ENCODE peak calls at places on chromosomes 3 and 15, in six cellular contexts. R is endodermal cell, U is ovary, L is neural progenitor cell, Z is sigmoid colon, F is A549. I is an unnamed sample.

GRCh38 chr3:27253831-27254230 is 115.4 kb downstream of the NEK10 start:
- DNase-seq in F (peak), Z (no peak), R (peak), L (peak), U (no peak), I (peak)

GRCh38 chr3:182436547-182436946 is 356.8 kb upstream of the ATP11B start:
- DNase-seq in U (no peak), Z (no peak), L (no peak), R (no peak), F (no peak), I (no peak)

GRCh38 chr3:195774917-195775316 is 36.8 kb downstream of the MUC4 start:
- DNase-seq in Z (peak), L (peak), U (no peak), R (peak), F (peak), I (peak)

GRCh38 chr15:31317033-31317979 is 9.3 kb upstream of the KLF13 start:
- DNase-seq in U (peak), F (no peak), R (no peak), Z (peak), L (no peak), I (no peak)

GRCh38 chr3:171654809-171655208 is 155.5 kb downstream of the PLD1 start:
- DNase-seq in R (no peak), Z (peak), U (peak), F (no peak), L (no peak), I (peak)

GRCh38 chr3:173743512-173743911 is 346.0 kb downstream of the NLGN1 start:
- DNase-seq in Z (no peak), R (no peak), L (no peak), U (no peak), F (no peak), I (no peak)

GRCh38 chr15:67331676-67332075 is 77.1 kb downstream of the IQCH start:
- DNase-seq in F (no peak), Z (no peak), R (no peak), L (no peak), U (no peak), I (no peak)

GRCh38 chr3:181274025-181274424 is 284.5 kb upstream of the DNAJC19 start:
- DNase-seq in R (no peak), L (no peak), Z (no peak), F (no peak), U (no peak), I (no peak)

GRCh38 chr3:159929181-159929893 is 59.3 kb upstream of the IL12A start:
- DNase-seq in F (peak), R (no peak), Z (no peak), L (no peak), U (no peak), I (no peak)

GRCh38 chr3:22296641-22297040 is 545.6 kb upstream of the ZNF385D start:
- DNase-seq in F (no peak), R (no peak), L (no peak), U (no peak), Z (no peak), I (no peak)

GRCh38 chr15:35444557-35445204 is 101.3 kb downstream of the DPH6 start:
- DNase-seq in R (no peak), F (peak), U (no peak), Z (no peak), L (peak), I (no peak)

GRCh38 chr3:13062647-13063046 is 10.6 kb downstream of the IQSEC1 start:
- DNase-seq in Z (no peak), R (no peak), L (no peak), F (no peak), U (no peak), I (no peak)

GRCh38 chr3:101531473-101532086 is 18.6 kb upstream of the SENP7 start:
- DNase-seq in F (no peak), R (no peak), Z (no peak), L (no peak), U (no peak), I (no peak)

GRCh38 chr3:149080699-149081091 is 5.6 kb downstream of the HLTF start:
- DNase-seq in U (no peak), L (no peak), Z (no peak), R (no peak), F (no peak), I (no peak)

GRCh38 chr3:127700406-127700805 is 27.7 kb downstream of the ABTB1 start:
- DNase-seq in L (peak), U (peak), R (no peak), Z (no peak), F (no peak), I (peak)

GRCh38 chr3:99690761-99691369 is 52.5 kb downstream of the COL8A1 start:
- DNase-seq in F (no peak), R (no peak), U (no peak), L (no peak), Z (no peak), I (no peak)

DNA sequence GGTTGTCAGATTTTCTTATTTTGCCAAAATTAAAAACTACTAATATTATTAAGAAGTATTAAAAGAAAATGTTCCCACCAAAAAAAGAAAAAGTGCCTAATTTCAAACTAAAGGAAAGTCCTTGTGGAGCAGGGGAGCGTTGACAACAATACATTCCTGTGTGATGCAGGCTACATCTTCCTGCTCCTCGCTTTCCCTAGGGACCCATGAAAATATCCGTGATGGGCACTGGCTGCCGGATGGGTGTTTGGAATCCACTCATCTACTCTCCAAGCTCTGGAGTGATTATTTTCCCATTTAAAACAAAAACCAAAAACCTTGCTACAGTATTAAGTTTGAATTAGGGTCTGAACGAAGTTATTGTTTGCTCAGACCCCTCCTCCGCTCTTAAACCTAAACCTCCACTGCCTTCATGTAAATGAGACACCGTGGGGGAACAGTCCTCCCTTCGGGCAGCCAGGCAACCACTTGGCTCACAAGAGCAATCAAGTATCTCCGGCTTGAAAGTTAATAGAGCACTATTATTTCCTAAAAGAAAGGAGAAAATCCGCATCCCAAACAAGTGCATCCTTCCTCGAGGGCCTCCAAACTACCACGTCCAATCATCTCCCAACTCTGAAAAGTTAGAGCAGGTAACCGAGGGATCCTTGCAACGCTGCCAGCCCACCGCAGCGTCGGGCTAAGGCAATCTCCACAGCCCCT is 1.5 kb downstream of the ITGB5 start:
- DNase-seq in R (no peak), U (no peak), F (no peak), Z (peak), L (peak), I (no peak)
- H3K4me3 ChIP-seq in R (peak), U (peak), F (peak), Z (peak), L (peak), I (peak)

GRCh38 chr3:146612015-146612414 is 6.9 kb upstream of the PLSCR5 start:
- DNase-seq in R (no peak), U (no peak), F (no peak), L (no peak), Z (no peak), I (no peak)
- H3K27ac ChIP-seq in R (no peak), U (no peak), F (no peak), L (no peak), Z (no peak), I (no peak)

DNA sequence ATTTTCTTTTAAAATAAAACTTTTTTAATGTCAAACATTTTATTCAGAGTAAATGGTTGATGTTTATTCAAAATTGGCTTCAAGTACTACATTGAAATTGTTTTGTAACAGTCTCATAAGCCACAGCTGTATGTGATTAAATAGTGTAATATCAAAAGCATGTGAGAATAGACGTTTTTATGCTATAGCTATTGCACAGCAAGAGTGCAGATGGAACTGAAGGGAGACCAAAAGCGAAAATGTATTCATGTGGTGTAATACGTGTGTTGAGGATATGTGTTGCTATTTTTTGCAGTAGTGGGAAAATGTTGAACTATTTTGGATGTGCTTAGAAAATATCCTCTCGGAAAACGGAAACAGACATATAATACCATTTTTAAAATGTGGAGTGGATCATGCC is 6.0 kb downstream of the RBMS3 start:
- DNase-seq in F (no peak), R (no peak), U (no peak), Z (no peak), L (no peak), I (no peak)
- H3K4me3 ChIP-seq in F (no peak), R (no peak), U (peak), Z (peak), L (no peak), I (no peak)

GRCh38 chr3:4581452-4581851 is 88.3 kb downstream of the ITPR1 start:
- DNase-seq in F (no peak), L (no peak), R (no peak), U (no peak), Z (no peak), I (no peak)
- H3K27ac ChIP-seq in F (no peak), L (no peak), R (no peak), U (no peak), Z (peak), I (peak)

GRCh38 chr15:101207867-101208288 is 44.0 kb downstream of the CHSY1 start:
- DNase-seq in L (no peak), F (no peak), Z (peak), R (no peak), U (no peak), I (no peak)
- H3K4me3 ChIP-seq in L (no peak), F (no peak), Z (no peak), R (no peak), U (no peak), I (no peak)

GRCh38 chr3:111047053-111047452 is 24.6 kb upstream of the NECTIN3 start:
- DNase-seq in Z (no peak), R (no peak), L (no peak), F (no peak), U (no peak), I (no peak)
- H3K27ac ChIP-seq in Z (no peak), R (peak), L (no peak), F (no peak), U (no peak), I (no peak)

DNA sequence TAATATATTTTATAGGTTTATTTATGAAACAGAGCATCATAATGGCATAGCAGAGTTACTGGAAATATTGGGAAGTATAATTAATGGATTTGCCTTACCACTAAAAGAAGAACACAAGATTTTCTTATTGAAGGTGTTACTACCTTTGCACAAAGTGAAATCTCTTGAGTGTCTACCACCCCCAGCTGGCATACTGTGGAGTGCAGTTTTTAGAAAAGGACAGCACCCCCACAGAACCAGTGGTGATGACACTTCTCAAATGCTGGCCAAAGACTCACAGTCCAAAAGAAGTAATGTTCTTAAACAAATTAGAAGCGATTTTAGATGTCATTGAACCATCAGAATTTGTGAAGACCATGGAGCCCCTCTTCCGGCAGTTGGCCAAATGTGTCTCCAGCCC is 58.1 kb downstream of the DNAH1 start:
- DNase-seq in U (no peak), L (no peak), R (no peak), Z (no peak), F (no peak), I (no peak)
- H3K4me3 ChIP-seq in U (no peak), L (no peak), R (no peak), Z (no peak), F (no peak), I (no peak)

DNA sequence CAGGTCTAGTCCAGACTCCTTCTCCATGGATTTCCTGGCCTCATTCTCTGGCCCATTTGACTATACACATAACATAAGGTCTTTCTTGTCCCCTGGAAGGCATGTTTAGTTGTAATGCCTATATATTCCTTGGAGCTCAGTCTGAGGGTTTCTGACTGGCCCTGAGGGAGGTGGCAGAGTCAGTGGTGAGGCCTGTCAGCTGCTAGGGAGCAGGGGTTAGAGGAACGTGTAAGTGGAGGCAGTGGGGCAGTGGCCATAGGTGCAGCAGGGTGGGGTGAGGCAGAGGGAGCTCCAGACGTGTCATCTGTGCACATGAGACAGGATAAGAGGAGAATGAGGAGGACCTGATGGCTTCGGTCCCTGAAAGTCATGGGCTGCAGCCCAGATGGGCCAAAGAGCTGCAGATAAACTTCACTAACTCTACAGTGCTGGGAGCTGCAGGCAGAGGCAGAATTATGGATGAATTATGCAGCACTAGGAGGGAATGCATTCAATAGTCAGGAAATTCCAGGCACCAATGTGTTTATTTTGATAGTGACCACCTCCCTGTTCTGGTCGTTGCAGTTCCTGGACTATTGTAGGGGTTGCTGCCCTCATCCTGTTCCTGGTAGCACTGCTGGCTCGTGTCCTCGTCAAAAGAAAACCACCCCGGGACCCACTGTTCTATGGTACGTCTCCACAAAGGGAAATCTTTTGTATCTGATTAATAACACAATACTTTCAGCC is 5.0 kb downstream of the TM6SF1 start:
- DNase-seq in R (no peak), U (no peak), F (no peak), L (no peak), Z (no peak), I (no peak)
- H3K27ac ChIP-seq in R (no peak), U (no peak), F (no peak), L (no peak), Z (peak), I (no peak)

GRCh38 chr15:98620020-98620419 is 28.3 kb upstream of the IGF1R start:
- DNase-seq in Z (no peak), R (peak), U (no peak), F (no peak), L (no peak), I (no peak)
- H3K4me3 ChIP-seq in Z (no peak), R (no peak), U (no peak), F (no peak), L (no peak), I (no peak)